ENCODE peak calls at places on chromosomes 16 and 17, in five cellular contexts. K, Z, B, N and I are unnamed samples.

GRCh38 chr17:42979511-42980273 is at the start of gene PTGES3L:
- DNase-seq in K (no peak), Z (no peak), B (no peak), N (peak; percentile 35), I (no peak)

GRCh38 chr16:84718-85452 is 6.9 kb downstream of the MPG start:
- DNase-seq in K (peak; percentile 36), Z (peak; percentile 91), B (peak; percentile 85), N (peak; percentile 86), I (peak; percentile 24)

GRCh38 chr16:85750827-85751641 is at the start of gene C16orf74:
- DNase-seq in K (no peak), Z (peak; percentile 36), B (no peak), N (no peak), I (no peak)

GRCh38 chr17:62672957-62673356 is 45.5 kb downstream of the MRC2 start:
- DNase-seq in K (no peak), Z (no peak), B (no peak), N (no peak), I (no peak)

GRCh38 chr16:17346774-17347569 is 123.8 kb downstream of the XYLT1 start:
- DNase-seq in K (no peak), Z (no peak), B (no peak), N (no peak), I (no peak)

GRCh38 chr17:35052240-35052608 is 11.3 kb downstream of the RFFL start:
- DNase-seq in K (no peak), Z (peak; percentile 55), B (no peak), N (no peak), I (no peak)

GRCh38 chr16:27703121-27703520 is 153.2 kb downstream of the KATNIP start:
- DNase-seq in K (no peak), Z (no peak), B (peak; percentile 5), N (peak; percentile 9), I (no peak)

GRCh38 chr17:794876-795275 is 12.7 kb downstream of the MRM3 start:
- DNase-seq in K (peak; percentile 15), Z (peak; percentile 79), B (peak; percentile 92), N (peak; percentile 85), I (no peak)

GRCh38 chr17:50148226-50149098 is 2.0 kb downstream of the PPP1R9B start:
- DNase-seq in K (peak; percentile 47), Z (peak; percentile 31), B (no peak), N (peak; percentile 70), I (peak; percentile 60)

GRCh38 chr17:55116440-55116914 is 147.9 kb downstream of the STXBP4 start:
- DNase-seq in K (no peak), Z (no peak), B (no peak), N (no peak), I (no peak)

GRCh38 chr16:89297870-89298545 is 80.5 kb downstream of the ZNF778 start:
- DNase-seq in K (no peak), Z (no peak), B (no peak), N (no peak), I (no peak)

GRCh38 chr17:61280338-61280737 is 119.3 kb upstream of the TBX2 start:
- DNase-seq in K (no peak), Z (no peak), B (no peak), N (no peak), I (no peak)

GRCh38 chr16:78962457-78962929 is 638.0 kb downstream of the MAF start:
- DNase-seq in K (no peak), Z (no peak), B (no peak), N (no peak), I (peak; percentile 61)

GRCh38 chr16:440627-441026 is 15.2 kb downstream of the RAB11FIP3 start:
- DNase-seq in K (no peak), Z (no peak), B (no peak), N (no peak), I (no peak)

GRCh38 chr16:69309316-69309715 is 1.8 kb upstream of the VPS4A start:
- DNase-seq in K (no peak), Z (no peak), B (no peak), N (no peak), I (no peak)

GRCh38 chr16:1631230-1631629 is 19.1 kb downstream of the CRAMP1 start:
- DNase-seq in K (no peak), Z (no peak), B (no peak), N (no peak), I (no peak)

GRCh38 chr16:17166095-17166494 is 304.7 kb downstream of the XYLT1 start:
- DNase-seq in K (no peak), Z (peak; percentile 15), B (no peak), N (no peak), I (no peak)

GRCh38 chr16:46607529-46607928 is 13.7 kb downstream of the SHCBP1 start:
- DNase-seq in K (no peak), Z (peak; percentile 73), B (no peak), N (no peak), I (no peak)

GRCh38 chr16:67926181-67926742 is 5.4 kb downstream of the CTRL start:
- DNase-seq in K (no peak), Z (no peak), B (no peak), N (peak; percentile 69), I (no peak)

GRCh38 chr17:74822329-74823175 is 37.1 kb downstream of the GRIN2C start:
- DNase-seq in K (no peak), Z (no peak), B (no peak), N (peak; percentile 50), I (no peak)

GRCh38 chr17:19533718-19534561 is at the start of gene SLC47A1:
- DNase-seq in K (peak; percentile 7), Z (no peak), B (no peak), N (no peak), I (no peak)

GRCh38 chr17:74332763-74333220 is 6.8 kb downstream of the KIF19 start:
- DNase-seq in K (no peak), Z (no peak), B (no peak), N (no peak), I (no peak)

GRCh38 chr16:69890114-69890890 is 60.8 kb upstream of the CLEC18A start:
- DNase-seq in K (no peak), Z (peak; percentile 75), B (peak; percentile 79), N (peak; percentile 67), I (no peak)

GRCh38 chr16:6988846-6989245 is 343.8 kb upstream of the RBFOX1 start:
- DNase-seq in K (no peak), Z (no peak), B (no peak), N (no peak), I (no peak)

GRCh38 chr16:35562919-35563318 is 2103.5 kb downstream of the TP53TG3F start:
- DNase-seq in K (no peak), Z (no peak), B (no peak), N (no peak), I (no peak)

GRCh38 chr16:35561346-35561745 is 2101.9 kb downstream of the TP53TG3F start:
- DNase-seq in K (no peak), Z (no peak), B (no peak), N (no peak), I (no peak)

GRCh38 chr16:35562471-35562870 is 2103.1 kb downstream of the TP53TG3F start:
- DNase-seq in K (no peak), Z (no peak), B (no peak), N (no peak), I (no peak)

GRCh38 chr16:35559911-35560636 is 2100.7 kb downstream of the TP53TG3F start:
- DNase-seq in K (no peak), Z (no peak), B (no peak), N (no peak), I (no peak)

DNA sequence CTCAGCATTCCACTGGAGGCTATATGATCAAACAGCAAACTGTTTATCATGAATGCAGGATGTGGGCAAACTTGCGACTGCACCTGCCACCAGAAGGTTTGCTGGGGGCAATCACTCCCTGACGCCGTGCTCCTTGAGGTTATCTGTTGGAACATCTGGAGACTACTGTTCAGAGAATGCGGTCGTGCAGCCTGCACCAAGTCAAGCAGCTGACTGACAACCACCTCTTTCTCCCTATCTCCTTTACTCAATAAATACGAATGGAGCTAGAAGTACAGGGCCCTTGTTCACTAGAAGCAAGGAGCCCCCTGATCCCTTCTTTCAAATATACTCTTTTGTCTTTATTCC is 2101.2 kb downstream of the TP53TG3F start:
- DNase-seq in K (no peak), Z (no peak), B (no peak), N (no peak), I (no peak)
- TF ChIP-seq CTCF in K (no peak), Z (no peak), B (no peak), N (no peak), I (no peak)

DNA sequence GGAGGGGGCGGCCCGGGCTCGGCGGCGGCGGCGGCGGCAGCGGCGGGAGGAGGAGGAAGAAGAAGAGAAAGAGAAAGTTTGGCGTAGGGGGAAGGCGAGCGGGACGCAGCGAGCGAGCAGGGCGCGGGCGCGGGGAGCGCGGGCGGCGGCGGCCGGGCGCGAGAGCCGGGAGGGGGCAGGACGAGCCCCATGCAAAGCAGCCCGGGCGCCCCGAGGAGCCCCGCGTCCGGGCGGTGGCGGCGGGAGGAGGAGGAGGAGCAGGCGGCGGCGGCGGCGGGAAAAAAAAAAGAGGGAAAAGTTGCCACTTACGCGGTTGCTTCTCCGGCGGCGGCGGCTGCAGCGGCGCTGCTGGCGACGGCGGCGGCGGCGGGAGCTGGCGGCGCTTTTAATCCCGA is 10.3 kb upstream of the ZFHX3 start:
- DNase-seq in K (no peak), Z (peak; percentile 54), B (peak; percentile 67), N (peak; percentile 21), I (no peak)
- H3K4me3 ChIP-seq in K (no peak overlapping the region), Z (peak overlapping the region; percentile 65), B (peak overlapping the region; percentile 84), N (peak overlapping the region; percentile 88), I (peak overlapping the region; percentile 46)

DNA sequence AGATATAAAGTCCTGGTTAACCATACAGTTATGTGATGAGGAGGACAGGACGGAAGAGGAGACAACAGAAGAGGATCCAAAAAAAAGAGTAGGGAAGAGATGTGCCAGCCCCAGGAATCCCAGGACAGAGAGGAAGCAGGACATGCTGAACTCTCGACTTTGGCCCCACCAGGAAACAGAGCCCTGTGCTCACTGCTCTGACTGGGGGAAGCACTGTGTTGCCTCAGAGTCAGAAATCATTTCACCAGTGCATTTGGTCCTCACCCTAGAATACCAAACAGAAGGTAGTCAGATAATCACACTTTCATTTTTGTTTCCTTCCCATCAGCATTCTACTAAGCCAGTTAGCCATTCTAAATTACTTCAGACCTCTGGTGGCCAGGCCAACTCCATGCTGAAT is 421.0 kb upstream of the CDH5 start:
- DNase-seq in K (no peak), Z (no peak), B (no peak), N (no peak), I (no peak)
- TF ChIP-seq CTCF in K (no peak), Z (no peak), B (no peak), N (no peak), I (no peak)

DNA sequence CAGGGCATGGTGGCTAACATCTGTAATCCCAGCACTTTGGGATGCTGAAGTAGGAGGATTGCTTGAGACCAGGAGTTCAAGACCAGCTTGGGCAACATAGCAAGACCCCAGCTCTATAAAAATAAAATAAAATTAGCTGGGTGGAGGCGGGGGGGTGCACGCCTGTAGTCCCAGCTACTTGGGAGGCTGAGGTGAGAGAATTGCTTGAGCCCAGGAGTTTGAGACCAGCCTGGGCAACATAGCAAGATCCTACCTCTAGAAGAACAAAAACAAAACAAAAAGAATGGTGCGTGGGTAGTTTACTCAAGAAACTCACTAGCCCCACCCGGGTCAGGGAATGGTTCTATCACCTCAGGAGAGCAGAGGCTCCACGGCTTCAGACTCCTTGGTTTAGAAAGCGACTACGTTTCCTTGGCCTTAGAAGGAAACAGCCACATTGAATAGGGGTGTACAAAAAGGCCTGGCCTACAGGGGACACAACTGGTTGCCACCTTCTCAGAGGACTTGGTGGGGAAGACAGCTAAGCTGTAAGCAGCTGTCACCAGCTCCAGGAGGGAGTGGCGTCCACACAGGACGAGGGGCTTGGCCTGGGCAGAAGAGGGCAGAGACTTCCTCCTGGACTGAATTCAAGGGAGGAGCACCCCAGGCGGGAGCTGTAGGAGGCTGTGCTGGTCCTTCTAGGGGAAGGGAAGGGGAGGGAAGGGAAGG is 717 bp downstream of the TK1 start:
- DNase-seq in K (no peak), Z (peak; percentile 42), B (no peak), N (peak; percentile 48), I (no peak)
- H3K4me3 ChIP-seq in K (no peak overlapping the region), Z (peak overlapping the region; percentile 79), B (peak overlapping the region; percentile 52), N (peak overlapping the region; percentile 43), I (peak overlapping the region; percentile 60)